ENCODE peak calls at places on chromosomes 4 and X, in nine cellular contexts. One of them, this sample, is unnamed.
A peak's percentile ranks its signal among the peaks of the same experiment; 100 is the strongest.

GRCh38 chrX:55161581-55161980 is 58.6 kb upstream of the PAGE5 start:
- DNase-seq in left ventricle myocardium inferior: no peak
- DNase-seq in astrocyte: no peak
- DNase-seq in heart right ventricle: no peak
- DNase-seq in esophagus muscularis mucosa: no peak
- DNase-seq in BJ: no peak
- DNase-seq in cardiac muscle cell: no peak
- DNase-seq in suprapubic skin: no peak
- DNase-seq in neural progenitor cell: peak; percentile 51
- DNase-seq in this sample: no peak

GRCh38 chr4:104421576-104421975 is 73.1 kb downstream of the CXXC4 start:
- DNase-seq in astrocyte: peak; percentile 36
- DNase-seq in left ventricle myocardium inferior: no peak
- DNase-seq in esophagus muscularis mucosa: no peak
- DNase-seq in heart right ventricle: no peak
- DNase-seq in BJ: no peak
- DNase-seq in cardiac muscle cell: peak; percentile 8
- DNase-seq in neural progenitor cell: no peak
- DNase-seq in suprapubic skin: no peak
- DNase-seq in this sample: peak; percentile 15

GRCh38 chr4:82905205-82905604 is 4.7 kb downstream of the THAP9 start:
- DNase-seq in astrocyte: peak; percentile 57
- DNase-seq in left ventricle myocardium inferior: no peak
- DNase-seq in neural progenitor cell: no peak
- DNase-seq in BJ: no peak
- DNase-seq in heart right ventricle: no peak
- DNase-seq in cardiac muscle cell: no peak
- DNase-seq in suprapubic skin: no peak
- DNase-seq in esophagus muscularis mucosa: no peak
- DNase-seq in this sample: no peak

GRCh38 chrX:119145241-119145653 is 17.6 kb upstream of the KIAA1210 start:
- DNase-seq in cardiac muscle cell: peak; percentile 6
- DNase-seq in neural progenitor cell: peak; percentile 31
- DNase-seq in heart right ventricle: no peak
- DNase-seq in esophagus muscularis mucosa: no peak
- DNase-seq in BJ: no peak
- DNase-seq in left ventricle myocardium inferior: no peak
- DNase-seq in suprapubic skin: no peak
- DNase-seq in astrocyte: no peak
- DNase-seq in this sample: peak; percentile 26

GRCh38 chr4:185119927-185120630 is 23.0 kb upstream of the SLC25A4 start:
- DNase-seq in astrocyte: peak; percentile 20
- DNase-seq in neural progenitor cell: no peak
- DNase-seq in BJ: no peak
- DNase-seq in suprapubic skin: no peak
- DNase-seq in heart right ventricle: no peak
- DNase-seq in cardiac muscle cell: peak; percentile 85
- DNase-seq in left ventricle myocardium inferior: no peak
- DNase-seq in esophagus muscularis mucosa: no peak
- DNase-seq in this sample: no peak

GRCh38 chr4:165208322-165208652 is 926 bp downstream of the KLHL2 start:
- DNase-seq in esophagus muscularis mucosa: no peak
- DNase-seq in neural progenitor cell: no peak
- DNase-seq in astrocyte: no peak
- DNase-seq in suprapubic skin: no peak
- DNase-seq in cardiac muscle cell: no peak
- DNase-seq in heart right ventricle: no peak
- DNase-seq in BJ: no peak
- DNase-seq in left ventricle myocardium inferior: no peak
- DNase-seq in this sample: no peak

GRCh38 chrX:16212024-16212423 is 44.7 kb downstream of the MAGEB17 start:
- DNase-seq in neural progenitor cell: no peak
- DNase-seq in esophagus muscularis mucosa: no peak
- DNase-seq in cardiac muscle cell: no peak
- DNase-seq in heart right ventricle: no peak
- DNase-seq in left ventricle myocardium inferior: no peak
- DNase-seq in BJ: no peak
- DNase-seq in astrocyte: peak; percentile 12
- DNase-seq in suprapubic skin: no peak
- DNase-seq in this sample: no peak

GRCh38 chr4:1012031-1012739 is 759 bp downstream of the FGFRL1 start:
- DNase-seq in suprapubic skin: no peak
- DNase-seq in BJ: no peak
- DNase-seq in left ventricle myocardium inferior: no peak
- DNase-seq in cardiac muscle cell: peak; percentile 22
- DNase-seq in heart right ventricle: peak; percentile 38
- DNase-seq in esophagus muscularis mucosa: no peak
- DNase-seq in astrocyte: peak; percentile 30
- DNase-seq in neural progenitor cell: peak; percentile 77
- DNase-seq in this sample: peak; percentile 73

GRCh38 chrX:34655496-34656258 is 1.4 kb downstream of the TMEM47 start:
- DNase-seq in astrocyte: peak; percentile 54
- DNase-seq in BJ: no peak
- DNase-seq in neural progenitor cell: peak; percentile 44
- DNase-seq in cardiac muscle cell: peak; percentile 27
- DNase-seq in suprapubic skin: no peak
- DNase-seq in esophagus muscularis mucosa: no peak
- DNase-seq in heart right ventricle: no peak
- DNase-seq in left ventricle myocardium inferior: no peak
- DNase-seq in this sample: no peak

GRCh38 chr4:172168888-172169287 is 355.7 kb downstream of the GALNTL6 start:
- DNase-seq in astrocyte: no peak
- DNase-seq in suprapubic skin: no peak
- DNase-seq in cardiac muscle cell: no peak
- DNase-seq in left ventricle myocardium inferior: no peak
- DNase-seq in neural progenitor cell: no peak
- DNase-seq in heart right ventricle: no peak
- DNase-seq in esophagus muscularis mucosa: no peak
- DNase-seq in BJ: peak; percentile 21
- DNase-seq in this sample: no peak

GRCh38 chrX:65866146-65866545 is 173.7 kb downstream of the VSIG4 start:
- DNase-seq in suprapubic skin: no peak
- DNase-seq in left ventricle myocardium inferior: no peak
- DNase-seq in neural progenitor cell: no peak
- DNase-seq in astrocyte: no peak
- DNase-seq in esophagus muscularis mucosa: no peak
- DNase-seq in heart right ventricle: no peak
- DNase-seq in BJ: no peak
- DNase-seq in cardiac muscle cell: no peak
- DNase-seq in this sample: no peak

GRCh38 chrX:96436105-96436504 is 248.5 kb upstream of the DIAPH2 start:
- DNase-seq in esophagus muscularis mucosa: no peak
- DNase-seq in left ventricle myocardium inferior: no peak
- DNase-seq in BJ: peak; percentile 28
- DNase-seq in neural progenitor cell: no peak
- DNase-seq in astrocyte: peak; percentile 55
- DNase-seq in suprapubic skin: no peak
- DNase-seq in cardiac muscle cell: no peak
- DNase-seq in heart right ventricle: no peak
- DNase-seq in this sample: no peak

GRCh38 chr4:107760281-107760947 is 40.4 kb upstream of the PAPSS1 start:
- DNase-seq in suprapubic skin: no peak
- DNase-seq in esophagus muscularis mucosa: no peak
- DNase-seq in BJ: no peak
- DNase-seq in cardiac muscle cell: peak; percentile 16
- DNase-seq in left ventricle myocardium inferior: no peak
- DNase-seq in heart right ventricle: peak; percentile 12
- DNase-seq in neural progenitor cell: peak; percentile 23
- DNase-seq in astrocyte: no peak
- DNase-seq in this sample: no peak

GRCh38 chrX:107602694-107603239 is 25.5 kb upstream of the PRPS1 start:
- DNase-seq in BJ: no peak
- DNase-seq in left ventricle myocardium inferior: peak; percentile 18
- DNase-seq in cardiac muscle cell: peak; percentile 17
- DNase-seq in esophagus muscularis mucosa: no peak
- DNase-seq in heart right ventricle: peak; percentile 23
- DNase-seq in astrocyte: no peak
- DNase-seq in neural progenitor cell: no peak
- DNase-seq in suprapubic skin: no peak
- DNase-seq in this sample: no peak

GRCh38 chr4:124018383-124019317 is 622.1 kb downstream of the SPRY1 start:
- DNase-seq in neural progenitor cell: no peak
- DNase-seq in esophagus muscularis mucosa: peak; percentile 93
- DNase-seq in left ventricle myocardium inferior: peak; percentile 48
- DNase-seq in cardiac muscle cell: peak; percentile 82
- DNase-seq in heart right ventricle: peak; percentile 38
- DNase-seq in BJ: peak; percentile 44
- DNase-seq in suprapubic skin: peak; percentile 79
- DNase-seq in astrocyte: peak; percentile 59
- DNase-seq in this sample: peak; percentile 82

GRCh38 chr4:913280-913618 is 18.9 kb downstream of the GAK start:
- DNase-seq in suprapubic skin: no peak
- DNase-seq in heart right ventricle: no peak
- DNase-seq in left ventricle myocardium inferior: no peak
- DNase-seq in BJ: no peak
- DNase-seq in neural progenitor cell: no peak
- DNase-seq in astrocyte: no peak
- DNase-seq in cardiac muscle cell: no peak
- DNase-seq in esophagus muscularis mucosa: no peak
- DNase-seq in this sample: no peak

DNA sequence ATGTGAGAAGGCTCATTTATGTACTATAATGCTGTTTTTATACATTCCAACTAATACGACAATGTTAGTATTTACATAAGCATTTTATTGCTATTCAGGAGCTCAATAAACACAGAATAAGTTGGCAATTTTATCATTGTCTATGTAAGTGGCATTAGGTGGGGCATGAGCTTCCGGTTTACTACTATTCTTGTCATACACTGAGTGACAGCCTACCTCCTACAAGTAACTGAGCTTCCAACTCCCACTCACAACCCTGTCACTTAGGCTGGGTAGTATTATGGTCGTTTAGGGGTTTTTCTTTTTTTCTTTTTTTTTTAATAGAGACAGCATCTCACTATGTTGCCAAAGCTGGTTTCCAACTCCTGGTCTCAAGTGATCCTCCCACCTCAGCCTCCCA is 7.4 kb downstream of the PPID start:
- DNase-seq in esophagus muscularis mucosa: no peak
- DNase-seq in suprapubic skin: no peak
- DNase-seq in left ventricle myocardium inferior: no peak
- DNase-seq in cardiac muscle cell: no peak
- DNase-seq in BJ: no peak
- DNase-seq in neural progenitor cell: no peak
- DNase-seq in heart right ventricle: no peak
- DNase-seq in astrocyte: no peak
- DNase-seq in this sample: no peak
- H3K36me3 ChIP-seq in esophagus muscularis mucosa: peaks cover 66% of the 10 kb centered on the region
- H3K36me3 ChIP-seq in suprapubic skin: peaks cover 80% of the 10 kb centered on the region
- H3K36me3 ChIP-seq in left ventricle myocardium inferior: peaks cover 96% of the 10 kb centered on the region
- H3K36me3 ChIP-seq in cardiac muscle cell: peaks cover 75% of the 10 kb centered on the region
- H3K36me3 ChIP-seq in BJ: peaks cover 3% of the 10 kb centered on the region
- H3K36me3 ChIP-seq in neural progenitor cell: peaks cover 20% of the 10 kb centered on the region
- H3K36me3 ChIP-seq in heart right ventricle: peaks cover 58% of the 10 kb centered on the region
- H3K36me3 ChIP-seq in astrocyte: peaks cover 59% of the 10 kb centered on the region
- H3K36me3 ChIP-seq in this sample: no peaks in the 10 kb centered on the region

DNA sequence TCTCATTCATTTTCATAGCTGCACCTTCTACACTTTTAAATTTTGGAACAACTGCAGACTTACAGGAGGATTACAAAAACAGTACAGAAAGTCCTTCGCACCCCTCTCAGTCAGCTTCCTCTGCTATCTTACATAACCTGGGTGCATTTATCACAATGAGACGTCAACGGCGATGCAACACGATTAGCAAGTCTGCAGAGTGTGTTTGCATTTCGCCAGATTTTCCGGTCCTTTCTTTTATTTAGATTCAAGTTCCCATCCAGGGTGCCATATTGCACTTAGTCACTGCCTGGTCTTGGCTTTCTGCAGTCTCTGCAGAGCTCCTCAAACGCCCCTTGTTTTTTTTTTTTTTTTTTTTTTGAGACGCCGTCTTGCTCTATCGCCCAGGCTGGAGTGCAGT is 85.9 kb downstream of the ASMT start:
- DNase-seq in esophagus muscularis mucosa: peak; percentile 21
- DNase-seq in astrocyte: no peak
- DNase-seq in BJ: no peak
- DNase-seq in neural progenitor cell: no peak
- DNase-seq in suprapubic skin: no peak
- DNase-seq in left ventricle myocardium inferior: no peak
- DNase-seq in cardiac muscle cell: no peak
- DNase-seq in heart right ventricle: no peak
- DNase-seq in this sample: peak; percentile 29
- TF ChIP-seq CTCF in esophagus muscularis mucosa: no peak
- TF ChIP-seq CTCF in astrocyte: no peak
- TF ChIP-seq CTCF in BJ: no peak
- TF ChIP-seq CTCF in neural progenitor cell: no peak
- TF ChIP-seq CTCF in suprapubic skin: no peak
- TF ChIP-seq CTCF in left ventricle myocardium inferior: no peak
- TF ChIP-seq CTCF in cardiac muscle cell: no peak
- TF ChIP-seq CTCF in heart right ventricle: no peak
- TF ChIP-seq CTCF in this sample: no peak

GRCh38 chr4:182263562-182263961 is 20.4 kb downstream of the TENM3 start:
- DNase-seq in suprapubic skin: no peak
- DNase-seq in BJ: no peak
- DNase-seq in neural progenitor cell: no peak
- DNase-seq in astrocyte: no peak
- DNase-seq in heart right ventricle: no peak
- DNase-seq in esophagus muscularis mucosa: peak; percentile 75
- DNase-seq in cardiac muscle cell: no peak
- DNase-seq in left ventricle myocardium inferior: no peak
- DNase-seq in this sample: no peak
- H3K36me3 ChIP-seq in suprapubic skin: no peaks in the 10 kb centered on the region
- H3K36me3 ChIP-seq in BJ: no peaks in the 10 kb centered on the region
- H3K36me3 ChIP-seq in neural progenitor cell: peaks cover 8% of the 10 kb centered on the region
- H3K36me3 ChIP-seq in astrocyte: no peaks in the 10 kb centered on the region
- H3K36me3 ChIP-seq in heart right ventricle: no peaks in the 10 kb centered on the region
- H3K36me3 ChIP-seq in esophagus muscularis mucosa: no peaks in the 10 kb centered on the region
- H3K36me3 ChIP-seq in cardiac muscle cell: no peaks in the 10 kb centered on the region
- H3K36me3 ChIP-seq in left ventricle myocardium inferior: no peaks in the 10 kb centered on the region
- H3K36me3 ChIP-seq in this sample: no peaks in the 10 kb centered on the region

GRCh38 chrX:153709726-153710674 is 14.2 kb downstream of the BCAP31 start:
- DNase-seq in esophagus muscularis mucosa: no peak
- DNase-seq in cardiac muscle cell: no peak
- DNase-seq in BJ: no peak
- DNase-seq in suprapubic skin: no peak
- DNase-seq in neural progenitor cell: no peak
- DNase-seq in heart right ventricle: no peak
- DNase-seq in astrocyte: no peak
- DNase-seq in left ventricle myocardium inferior: no peak
- DNase-seq in this sample: no peak

GRCh38 chrX:153707406-153707805 is 16.8 kb downstream of the BCAP31 start:
- DNase-seq in suprapubic skin: no peak
- DNase-seq in cardiac muscle cell: no peak
- DNase-seq in left ventricle myocardium inferior: no peak
- DNase-seq in esophagus muscularis mucosa: no peak
- DNase-seq in neural progenitor cell: no peak
- DNase-seq in heart right ventricle: no peak
- DNase-seq in BJ: no peak
- DNase-seq in astrocyte: no peak
- DNase-seq in this sample: no peak

GRCh38 chrX:153706799-153707198 is 17.4 kb downstream of the BCAP31 start:
- DNase-seq in cardiac muscle cell: no peak
- DNase-seq in astrocyte: no peak
- DNase-seq in esophagus muscularis mucosa: no peak
- DNase-seq in heart right ventricle: no peak
- DNase-seq in suprapubic skin: no peak
- DNase-seq in neural progenitor cell: no peak
- DNase-seq in BJ: no peak
- DNase-seq in left ventricle myocardium inferior: peak; percentile 35
- DNase-seq in this sample: peak; percentile 7

GRCh38 chrX:153704021-153704526 is 16.3 kb downstream of the SLC6A8 start:
- DNase-seq in neural progenitor cell: no peak
- DNase-seq in heart right ventricle: no peak
- DNase-seq in suprapubic skin: no peak
- DNase-seq in esophagus muscularis mucosa: no peak
- DNase-seq in BJ: no peak
- DNase-seq in astrocyte: no peak
- DNase-seq in cardiac muscle cell: no peak
- DNase-seq in left ventricle myocardium inferior: no peak
- DNase-seq in this sample: peak; percentile 6

GRCh38 chrX:153708415-153708814 is 15.8 kb downstream of the BCAP31 start:
- DNase-seq in BJ: peak; percentile 39
- DNase-seq in heart right ventricle: peak; percentile 60
- DNase-seq in cardiac muscle cell: peak; percentile 70
- DNase-seq in astrocyte: peak; percentile 74
- DNase-seq in suprapubic skin: peak; percentile 85
- DNase-seq in esophagus muscularis mucosa: no peak
- DNase-seq in left ventricle myocardium inferior: peak; percentile 55
- DNase-seq in neural progenitor cell: peak; percentile 75
- DNase-seq in this sample: peak; percentile 86
- TF ChIP-seq CTCF in BJ: peak; percentile 73
- TF ChIP-seq CTCF in heart right ventricle: peak; percentile 62
- TF ChIP-seq CTCF in cardiac muscle cell: peak; percentile 61
- TF ChIP-seq CTCF in astrocyte: peak; percentile 54
- TF ChIP-seq CTCF in suprapubic skin: peak; percentile 62
- TF ChIP-seq CTCF in esophagus muscularis mucosa: peak; percentile 67
- TF ChIP-seq CTCF in left ventricle myocardium inferior: peak; percentile 64
- TF ChIP-seq CTCF in neural progenitor cell: peak; percentile 61
- TF ChIP-seq CTCF in this sample: peak; percentile 43

This sample was measured in adrenal gland.